ENCODE peak calls at places on chromosomes 11 and 22, in seven cellular contexts. One of them, this sample, is unnamed.

GRCh38 chr22:41998361-41999261 is at the start of gene WBP2NL:
- DNase-seq in GM23338: peak; percentile 37
- DNase-seq in fibroblast of villous mesenchyme: peak; percentile 67
- DNase-seq in tibial nerve: peak; percentile 54
- DNase-seq in cardiac fibroblast: peak; percentile 82
- DNase-seq in lower lobe of right lung: peak; percentile 84
- DNase-seq in A549: peak; percentile 90
- DNase-seq in this sample: peak; percentile 5

GRCh38 chr11:67264886-67265632 is 1.2 kb upstream of the GRK2 start:
- DNase-seq in GM23338: no peak
- DNase-seq in fibroblast of villous mesenchyme: no peak
- DNase-seq in tibial nerve: no peak
- DNase-seq in cardiac fibroblast: no peak
- DNase-seq in lower lobe of right lung: no peak
- DNase-seq in A549: no peak
- DNase-seq in this sample: no peak

GRCh38 chr11:117641008-117641915 is 155.8 kb downstream of the DSCAML1 start:
- DNase-seq in GM23338: no peak
- DNase-seq in fibroblast of villous mesenchyme: no peak
- DNase-seq in tibial nerve: no peak
- DNase-seq in cardiac fibroblast: no peak
- DNase-seq in lower lobe of right lung: no peak
- DNase-seq in A549: no peak
- DNase-seq in this sample: no peak

GRCh38 chr11:4038973-4039372 is 55.6 kb upstream of the RRM1 start:
- DNase-seq in GM23338: no peak
- DNase-seq in fibroblast of villous mesenchyme: peak; percentile 41
- DNase-seq in tibial nerve: no peak
- DNase-seq in cardiac fibroblast: no peak
- DNase-seq in lower lobe of right lung: no peak
- DNase-seq in A549: no peak
- DNase-seq in this sample: no peak

GRCh38 chr11:114162719-114163123 is 103.2 kb downstream of the ZBTB16 start:
- DNase-seq in GM23338: no peak
- DNase-seq in fibroblast of villous mesenchyme: peak; percentile 100
- DNase-seq in tibial nerve: peak; percentile 89
- DNase-seq in cardiac fibroblast: peak; percentile 100
- DNase-seq in lower lobe of right lung: peak; percentile 76
- DNase-seq in A549: peak; percentile 57
- DNase-seq in this sample: peak; percentile 94

GRCh38 chr22:20671409-20672081 is 102.4 kb upstream of the SERPIND1 start:
- DNase-seq in GM23338: no peak
- DNase-seq in fibroblast of villous mesenchyme: no peak
- DNase-seq in tibial nerve: no peak
- DNase-seq in cardiac fibroblast: no peak
- DNase-seq in lower lobe of right lung: no peak
- DNase-seq in A549: no peak
- DNase-seq in this sample: no peak

GRCh38 chr11:121448431-121448941 is 3.6 kb upstream of the SORL1 start:
- DNase-seq in GM23338: no peak
- DNase-seq in fibroblast of villous mesenchyme: no peak
- DNase-seq in tibial nerve: no peak
- DNase-seq in cardiac fibroblast: no peak
- DNase-seq in lower lobe of right lung: no peak
- DNase-seq in A549: no peak
- DNase-seq in this sample: no peak

GRCh38 chr11:84626256-84626655 is 1000.9 kb downstream of the DLG2 start:
- DNase-seq in GM23338: no peak
- DNase-seq in fibroblast of villous mesenchyme: no peak
- DNase-seq in tibial nerve: no peak
- DNase-seq in cardiac fibroblast: no peak
- DNase-seq in lower lobe of right lung: no peak
- DNase-seq in A549: no peak
- DNase-seq in this sample: no peak

GRCh38 chr22:49997221-49997599 is 15.4 kb downstream of the IL17REL start:
- DNase-seq in GM23338: no peak
- DNase-seq in fibroblast of villous mesenchyme: no peak
- DNase-seq in tibial nerve: no peak
- DNase-seq in cardiac fibroblast: no peak
- DNase-seq in lower lobe of right lung: peak; percentile 63
- DNase-seq in A549: no peak
- DNase-seq in this sample: no peak

GRCh38 chr11:119902656-119903181 is 173.7 kb upstream of the NECTIN1 start:
- DNase-seq in GM23338: no peak
- DNase-seq in fibroblast of villous mesenchyme: no peak
- DNase-seq in tibial nerve: no peak
- DNase-seq in cardiac fibroblast: no peak
- DNase-seq in lower lobe of right lung: no peak
- DNase-seq in A549: no peak
- DNase-seq in this sample: no peak

GRCh38 chr11:1878134-1879031 is 13.3 kb downstream of the PRR33 start:
- DNase-seq in GM23338: no peak
- DNase-seq in fibroblast of villous mesenchyme: peak; percentile 87
- DNase-seq in tibial nerve: peak; percentile 10
- DNase-seq in cardiac fibroblast: no peak
- DNase-seq in lower lobe of right lung: peak; percentile 37
- DNase-seq in A549: no peak
- DNase-seq in this sample: no peak

GRCh38 chr22:30277547-30278344 is 11.1 kb upstream of the OSM start:
- DNase-seq in GM23338: no peak
- DNase-seq in fibroblast of villous mesenchyme: peak; percentile 48
- DNase-seq in tibial nerve: no peak
- DNase-seq in cardiac fibroblast: peak; percentile 95
- DNase-seq in lower lobe of right lung: no peak
- DNase-seq in A549: no peak
- DNase-seq in this sample: peak; percentile 78

DNA sequence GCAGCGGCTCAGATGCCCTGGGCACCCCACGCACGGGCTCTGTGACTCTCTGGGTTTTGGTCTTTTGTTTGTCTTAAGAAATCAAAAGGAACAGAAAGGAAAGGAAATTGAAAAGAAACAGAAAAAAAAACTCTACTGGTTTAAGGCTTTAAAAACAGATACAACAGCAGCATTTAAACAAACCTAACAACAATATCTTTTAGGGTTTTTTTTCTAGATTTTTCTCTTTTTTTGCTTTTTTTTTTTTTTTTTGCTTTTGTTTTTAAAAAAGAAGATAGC is 17.2 kb downstream of the SLC22A12 start:
- DNase-seq in GM23338: no peak
- DNase-seq in fibroblast of villous mesenchyme: no peak
- DNase-seq in tibial nerve: no peak
- DNase-seq in cardiac fibroblast: no peak
- DNase-seq in lower lobe of right lung: no peak
- DNase-seq in A549: no peak
- DNase-seq in this sample: no peak
- H3K4me3 ChIP-seq in GM23338: peak overlapping the region; percentile 0
- H3K4me3 ChIP-seq in fibroblast of villous mesenchyme: no peak overlapping the region
- H3K4me3 ChIP-seq in tibial nerve: peak overlapping the region; percentile 36
- H3K4me3 ChIP-seq in cardiac fibroblast: no peak overlapping the region
- H3K4me3 ChIP-seq in lower lobe of right lung: peak overlapping the region; percentile 19
- H3K4me3 ChIP-seq in A549: no peak overlapping the region
- H3K4me3 ChIP-seq in this sample: no peak overlapping the region

DNA sequence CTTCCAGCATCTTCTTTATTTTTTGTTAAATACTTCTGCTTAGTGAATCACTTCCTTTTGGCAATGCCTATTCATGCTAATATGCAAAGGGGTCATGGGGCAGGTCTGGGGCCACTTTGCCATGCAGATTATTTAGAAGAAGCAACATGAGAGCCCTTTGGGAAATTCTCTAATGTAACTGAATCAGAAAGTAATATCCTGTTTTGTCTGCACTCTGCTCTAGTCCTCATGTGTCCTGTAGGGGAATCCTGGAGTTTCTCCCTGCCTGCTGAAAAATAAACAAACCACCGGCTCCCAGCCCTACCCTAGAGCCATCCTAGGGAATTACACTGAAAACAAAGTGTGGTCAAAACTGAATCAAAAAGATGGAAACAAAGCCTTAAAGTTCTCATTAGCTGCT is 176.4 kb upstream of the POU2AF2 start:
- DNase-seq in GM23338: peak; percentile 76
- DNase-seq in fibroblast of villous mesenchyme: peak; percentile 42
- DNase-seq in tibial nerve: no peak
- DNase-seq in cardiac fibroblast: peak; percentile 79
- DNase-seq in lower lobe of right lung: no peak
- DNase-seq in A549: peak; percentile 2
- DNase-seq in this sample: no peak
- TF ChIP-seq CTCF in GM23338: peak; percentile 36
- TF ChIP-seq CTCF in fibroblast of villous mesenchyme: peak; percentile 54
- TF ChIP-seq CTCF in tibial nerve: no peak
- TF ChIP-seq CTCF in cardiac fibroblast: peak; percentile 74
- TF ChIP-seq CTCF in lower lobe of right lung: no peak
- TF ChIP-seq CTCF in A549: no peak
- TF ChIP-seq CTCF in this sample: peak; percentile 45

GRCh38 chr11:129695543-129696308 is 119.9 kb upstream of the TMEM45B start:
- DNase-seq in GM23338: peak; percentile 89
- DNase-seq in fibroblast of villous mesenchyme: peak; percentile 18
- DNase-seq in tibial nerve: no peak
- DNase-seq in cardiac fibroblast: peak; percentile 45
- DNase-seq in lower lobe of right lung: peak; percentile 67
- DNase-seq in A549: peak; percentile 48
- DNase-seq in this sample: no peak
- H3K4me3 ChIP-seq in GM23338: peak overlapping the region; percentile 61
- H3K4me3 ChIP-seq in fibroblast of villous mesenchyme: peak overlapping the region; percentile 39
- H3K4me3 ChIP-seq in tibial nerve: peak overlapping the region; percentile 37
- H3K4me3 ChIP-seq in cardiac fibroblast: no peak overlapping the region
- H3K4me3 ChIP-seq in lower lobe of right lung: peak overlapping the region; percentile 42
- H3K4me3 ChIP-seq in A549: no peak overlapping the region
- H3K4me3 ChIP-seq in this sample: no peak overlapping the region

GRCh38 chr22:37923927-37924326 is 17.8 kb downstream of the MICALL1 start:
- DNase-seq in GM23338: no peak
- DNase-seq in fibroblast of villous mesenchyme: no peak
- DNase-seq in tibial nerve: no peak
- DNase-seq in cardiac fibroblast: no peak
- DNase-seq in lower lobe of right lung: no peak
- DNase-seq in A549: no peak
- DNase-seq in this sample: no peak

GRCh38 chr22:37922177-37922576 is 16.1 kb downstream of the MICALL1 start:
- DNase-seq in GM23338: no peak
- DNase-seq in fibroblast of villous mesenchyme: no peak
- DNase-seq in tibial nerve: no peak
- DNase-seq in cardiac fibroblast: no peak
- DNase-seq in lower lobe of right lung: no peak
- DNase-seq in A549: no peak
- DNase-seq in this sample: no peak

GRCh38 chr22:37918149-37918548 is 12.1 kb downstream of the MICALL1 start:
- DNase-seq in GM23338: no peak
- DNase-seq in fibroblast of villous mesenchyme: no peak
- DNase-seq in tibial nerve: no peak
- DNase-seq in cardiac fibroblast: no peak
- DNase-seq in lower lobe of right lung: no peak
- DNase-seq in A549: no peak
- DNase-seq in this sample: no peak

GRCh38 chr22:37920131-37920530 is 14.0 kb downstream of the MICALL1 start:
- DNase-seq in GM23338: no peak
- DNase-seq in fibroblast of villous mesenchyme: no peak
- DNase-seq in tibial nerve: no peak
- DNase-seq in cardiac fibroblast: no peak
- DNase-seq in lower lobe of right lung: no peak
- DNase-seq in A549: no peak
- DNase-seq in this sample: no peak

DNA sequence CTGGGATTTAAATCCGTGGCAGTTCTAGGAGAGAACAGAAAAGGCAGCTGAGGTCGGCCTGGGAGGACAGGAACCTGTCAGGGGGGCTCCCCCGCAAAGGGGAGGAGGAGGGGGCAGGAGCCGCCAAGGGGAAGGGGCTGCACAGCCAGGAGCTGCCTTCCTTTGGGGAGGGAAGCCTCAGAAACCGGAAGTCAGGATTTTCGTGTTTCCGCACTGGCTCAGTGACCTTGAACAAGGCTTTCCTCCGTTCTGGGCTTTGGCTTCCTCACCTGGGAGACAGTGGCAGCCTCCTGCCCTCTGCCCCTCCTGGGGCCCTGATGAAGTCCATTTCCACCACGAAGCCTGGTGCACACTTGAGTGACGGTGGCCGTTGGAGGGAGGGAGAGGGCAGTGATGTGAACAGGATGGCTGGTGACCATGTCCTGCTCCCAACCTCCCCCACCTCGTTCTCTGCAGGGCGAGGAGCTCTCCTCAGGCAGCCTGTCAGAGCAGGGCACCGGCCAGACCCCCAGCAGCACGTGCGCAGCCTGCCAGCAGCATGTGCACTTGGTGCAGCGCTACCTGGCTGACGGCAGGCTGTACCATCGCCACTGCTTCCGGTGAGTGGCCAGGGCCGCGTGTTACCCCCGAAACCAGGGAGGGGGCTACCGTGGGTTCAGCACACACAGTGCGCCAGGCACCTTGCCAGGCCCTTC is 12.6 kb downstream of the MICALL1 start:
- DNase-seq in GM23338: no peak
- DNase-seq in fibroblast of villous mesenchyme: no peak
- DNase-seq in tibial nerve: no peak
- DNase-seq in cardiac fibroblast: no peak
- DNase-seq in lower lobe of right lung: no peak
- DNase-seq in A549: no peak
- DNase-seq in this sample: no peak
- TF ChIP-seq CTCF in GM23338: no peak
- TF ChIP-seq CTCF in fibroblast of villous mesenchyme: no peak
- TF ChIP-seq CTCF in tibial nerve: no peak
- TF ChIP-seq CTCF in cardiac fibroblast: no peak
- TF ChIP-seq CTCF in lower lobe of right lung: no peak
- TF ChIP-seq CTCF in A549: no peak
- TF ChIP-seq CTCF in this sample: no peak

GRCh38 chr22:33204408-33204807 is 146.2 kb upstream of the SYN3 start:
- DNase-seq in GM23338: no peak
- DNase-seq in fibroblast of villous mesenchyme: no peak
- DNase-seq in tibial nerve: no peak
- DNase-seq in cardiac fibroblast: no peak
- DNase-seq in lower lobe of right lung: no peak
- DNase-seq in A549: no peak
- DNase-seq in this sample: no peak
- H3K4me3 ChIP-seq in GM23338: no peak overlapping the region
- H3K4me3 ChIP-seq in fibroblast of villous mesenchyme: no peak overlapping the region
- H3K4me3 ChIP-seq in tibial nerve: no peak overlapping the region
- H3K4me3 ChIP-seq in cardiac fibroblast: no peak overlapping the region
- H3K4me3 ChIP-seq in lower lobe of right lung: no peak overlapping the region
- H3K4me3 ChIP-seq in A549: no peak overlapping the region
- H3K4me3 ChIP-seq in this sample: no peak overlapping the region

GRCh38 chr11:19954899-19955298 is 205.4 kb downstream of the DBX1 start:
- DNase-seq in GM23338: no peak
- DNase-seq in fibroblast of villous mesenchyme: no peak
- DNase-seq in tibial nerve: no peak
- DNase-seq in cardiac fibroblast: peak; percentile 48
- DNase-seq in lower lobe of right lung: no peak
- DNase-seq in A549: peak; percentile 33
- DNase-seq in this sample: no peak

GRCh38 chr11:19953342-19953741 is 206.9 kb downstream of the DBX1 start:
- DNase-seq in GM23338: peak; percentile 84
- DNase-seq in fibroblast of villous mesenchyme: peak; percentile 34
- DNase-seq in tibial nerve: no peak
- DNase-seq in cardiac fibroblast: peak; percentile 60
- DNase-seq in lower lobe of right lung: no peak
- DNase-seq in A549: peak; percentile 36
- DNase-seq in this sample: no peak

GRCh38 chr11:19955660-19956059 is 204.6 kb downstream of the DBX1 start:
- DNase-seq in GM23338: no peak
- DNase-seq in fibroblast of villous mesenchyme: no peak
- DNase-seq in tibial nerve: no peak
- DNase-seq in cardiac fibroblast: no peak
- DNase-seq in lower lobe of right lung: no peak
- DNase-seq in A549: no peak
- DNase-seq in this sample: no peak

GRCh38 chr11:19952101-19952605 is 208.1 kb downstream of the DBX1 start:
- DNase-seq in GM23338: no peak
- DNase-seq in fibroblast of villous mesenchyme: peak; percentile 34
- DNase-seq in tibial nerve: no peak
- DNase-seq in cardiac fibroblast: no peak
- DNase-seq in lower lobe of right lung: no peak
- DNase-seq in A549: peak; percentile 60
- DNase-seq in this sample: no peak

GRCh38 chr11:19953909-19954308 is 206.4 kb downstream of the DBX1 start:
- DNase-seq in GM23338: peak; percentile 71
- DNase-seq in fibroblast of villous mesenchyme: peak; percentile 73
- DNase-seq in tibial nerve: no peak
- DNase-seq in cardiac fibroblast: peak; percentile 79
- DNase-seq in lower lobe of right lung: no peak
- DNase-seq in A549: peak; percentile 81
- DNase-seq in this sample: peak; percentile 79
- TF ChIP-seq CTCF in GM23338: peak; percentile 49
- TF ChIP-seq CTCF in fibroblast of villous mesenchyme: peak; percentile 64
- TF ChIP-seq CTCF in tibial nerve: peak; percentile 13
- TF ChIP-seq CTCF in cardiac fibroblast: peak; percentile 75
- TF ChIP-seq CTCF in lower lobe of right lung: peak; percentile 31
- TF ChIP-seq CTCF in A549: peak; percentile 51
- TF ChIP-seq CTCF in this sample: peak; percentile 75

This sample was measured in AG09309.